ENCODE peak calls at places on chromosome 12, in four cellular contexts. One of them, this sample, is unnamed.

GRCh38 chr12:89988156-89988555 is 279.5 kb upstream of the ATP2B1 start:
- DNase-seq in A549: no peak
- DNase-seq in heart left ventricle: no peak
- DNase-seq in fibroblast of lung: peak
- DNase-seq in this sample: no peak

GRCh38 chr12:117361312-117361670 is at the start of gene NOS1:
- DNase-seq in A549: no peak
- DNase-seq in heart left ventricle: no peak
- DNase-seq in fibroblast of lung: no peak
- DNase-seq in this sample: no peak

GRCh38 chr12:9363145-9363544 is 154.9 kb upstream of the PZP start:
- DNase-seq in A549: no peak
- DNase-seq in heart left ventricle: no peak
- DNase-seq in fibroblast of lung: no peak
- DNase-seq in this sample: no peak

GRCh38 chr12:27064397-27065342 is 17.7 kb downstream of the C12orf71 start:
- DNase-seq in A549: no peak
- DNase-seq in heart left ventricle: no peak
- DNase-seq in fibroblast of lung: no peak
- DNase-seq in this sample: no peak

GRCh38 chr12:53221203-53222076 is 10.6 kb downstream of the RARG start:
- DNase-seq in A549: peak
- DNase-seq in heart left ventricle: peak
- DNase-seq in fibroblast of lung: peak
- DNase-seq in this sample: no peak

GRCh38 chr12:32116897-32117296 is 10.2 kb downstream of the BICD1 start:
- DNase-seq in A549: no peak
- DNase-seq in heart left ventricle: no peak
- DNase-seq in fibroblast of lung: peak
- DNase-seq in this sample: no peak

GRCh38 chr12:98352835-98353234 is 162.6 kb upstream of the TMPO start:
- DNase-seq in A549: peak
- DNase-seq in heart left ventricle: no peak
- DNase-seq in fibroblast of lung: no peak
- DNase-seq in this sample: no peak

GRCh38 chr12:89247962-89248361 is 104.3 kb downstream of the DUSP6 start:
- DNase-seq in A549: no peak
- DNase-seq in heart left ventricle: no peak
- DNase-seq in fibroblast of lung: no peak
- DNase-seq in this sample: no peak

GRCh38 chr12:132659146-132659545 is 28.0 kb downstream of the POLE start:
- DNase-seq in A549: no peak
- DNase-seq in heart left ventricle: no peak
- DNase-seq in fibroblast of lung: no peak
- DNase-seq in this sample: no peak

GRCh38 chr12:52235822-52236291 is 2.8 kb downstream of the KRT7 start:
- DNase-seq in A549: peak
- DNase-seq in heart left ventricle: no peak
- DNase-seq in fibroblast of lung: no peak
- DNase-seq in this sample: no peak

GRCh38 chr12:46590991-46591703 is 218.6 kb upstream of the SLC38A2 start:
- DNase-seq in A549: no peak
- DNase-seq in heart left ventricle: no peak
- DNase-seq in fibroblast of lung: no peak
- DNase-seq in this sample: no peak

GRCh38 chr12:113116875-113117274 is 18.7 kb downstream of the RASAL1 start:
- DNase-seq in A549: no peak
- DNase-seq in heart left ventricle: no peak
- DNase-seq in fibroblast of lung: no peak
- DNase-seq in this sample: no peak

GRCh38 chr12:111455448-111456320 is 50.0 kb downstream of the SH2B3 start:
- DNase-seq in A549: no peak
- DNase-seq in heart left ventricle: no peak
- DNase-seq in fibroblast of lung: peak
- DNase-seq in this sample: no peak

GRCh38 chr12:128662106-128662505 is 161.7 kb downstream of the SLC15A4 start:
- DNase-seq in A549: no peak
- DNase-seq in heart left ventricle: no peak
- DNase-seq in fibroblast of lung: no peak
- DNase-seq in this sample: no peak

GRCh38 chr12:52004042-52004648 is 2.6 kb upstream of the TAMALIN start:
- DNase-seq in A549: peak
- DNase-seq in heart left ventricle: peak
- DNase-seq in fibroblast of lung: peak
- DNase-seq in this sample: no peak

GRCh38 chr12:75738486-75738885 is 227.1 kb upstream of the KRR1 start:
- DNase-seq in A549: no peak
- DNase-seq in heart left ventricle: no peak
- DNase-seq in fibroblast of lung: no peak
- DNase-seq in this sample: no peak

GRCh38 chr12:92028039-92028709 is 117.5 kb downstream of the BTG1 start:
- DNase-seq in A549: no peak
- DNase-seq in heart left ventricle: no peak
- DNase-seq in fibroblast of lung: peak
- DNase-seq in this sample: no peak

GRCh38 chr12:107558816-107559382 is 126.7 kb upstream of the PWP1 start:
- DNase-seq in A549: no peak
- DNase-seq in heart left ventricle: no peak
- DNase-seq in fibroblast of lung: no peak
- DNase-seq in this sample: no peak

GRCh38 chr12:321606-322326 is 59.1 kb upstream of the SLC6A13 start:
- DNase-seq in A549: peak
- DNase-seq in heart left ventricle: no peak
- DNase-seq in fibroblast of lung: peak
- DNase-seq in this sample: no peak

GRCh38 chr12:130787445-130788410 is 51.3 kb downstream of the STX2 start:
- DNase-seq in A549: no peak
- DNase-seq in heart left ventricle: no peak
- DNase-seq in fibroblast of lung: peak
- DNase-seq in this sample: no peak

GRCh38 chr12:75443709-75444108 is 36.8 kb upstream of the GLIPR1 start:
- DNase-seq in A549: no peak
- DNase-seq in heart left ventricle: no peak
- DNase-seq in fibroblast of lung: peak
- DNase-seq in this sample: no peak

GRCh38 chr12:116146386-116146785 is 131.1 kb downstream of the MED13L start:
- DNase-seq in A549: no peak
- DNase-seq in heart left ventricle: no peak
- DNase-seq in fibroblast of lung: no peak
- DNase-seq in this sample: no peak

GRCh38 chr12:18261273-18261672 is at the start of gene PIK3C2G:
- DNase-seq in A549: no peak
- DNase-seq in heart left ventricle: no peak
- DNase-seq in fibroblast of lung: no peak
- DNase-seq in this sample: no peak

GRCh38 chr12:52020539-52021336 is 14.0 kb downstream of the TAMALIN start:
- DNase-seq in A549: peak
- DNase-seq in heart left ventricle: peak
- DNase-seq in fibroblast of lung: peak
- DNase-seq in this sample: no peak

GRCh38 chr12:57147641-57147944 is 174 bp upstream of the LRP1-AS start:
- DNase-seq in A549: no peak
- DNase-seq in heart left ventricle: peak
- DNase-seq in fibroblast of lung: peak
- DNase-seq in this sample: no peak

GRCh38 chr12:65594373-65594772 is 229.9 kb upstream of the HMGA2 start:
- DNase-seq in A549: no peak
- DNase-seq in heart left ventricle: no peak
- DNase-seq in fibroblast of lung: no peak
- DNase-seq in this sample: no peak

GRCh38 chr12:103667129-103667528 is 80.1 kb downstream of the STAB2 start:
- DNase-seq in A549: no peak
- DNase-seq in heart left ventricle: no peak
- DNase-seq in fibroblast of lung: no peak
- DNase-seq in this sample: no peak

GRCh38 chr12:34625116-34625515 is 602.8 kb downstream of the ALG10 start:
- DNase-seq in A549: peak
- DNase-seq in heart left ventricle: no peak
- DNase-seq in fibroblast of lung: no peak
- DNase-seq in this sample: no peak

GRCh38 chr12:24960222-24960855 is 11.4 kb upstream of the BCAT1 start:
- DNase-seq in A549: peak
- DNase-seq in heart left ventricle: no peak
- DNase-seq in fibroblast of lung: peak
- DNase-seq in this sample: no peak

GRCh38 chr12:69415471-69416275 is 54.5 kb upstream of the FRS2 start:
- DNase-seq in A549: peak
- DNase-seq in heart left ventricle: peak
- DNase-seq in fibroblast of lung: peak
- DNase-seq in this sample: peak

GRCh38 chr12:112374166-112374740 is 8.0 kb downstream of the HECTD4 start:
- DNase-seq in A549: no peak
- DNase-seq in heart left ventricle: no peak
- DNase-seq in fibroblast of lung: no peak
- DNase-seq in this sample: no peak

GRCh38 chr12:108390495-108391203 is 51.5 kb upstream of the CMKLR1 start:
- DNase-seq in A549: no peak
- DNase-seq in heart left ventricle: no peak
- DNase-seq in fibroblast of lung: no peak
- DNase-seq in this sample: no peak

GRCh38 chr12:43357141-43357540 is 194.9 kb downstream of the ADAMTS20 start:
- DNase-seq in A549: no peak
- DNase-seq in heart left ventricle: no peak
- DNase-seq in fibroblast of lung: peak
- DNase-seq in this sample: no peak

GRCh38 chr12:131905640-131906091 is 11.2 kb downstream of the ULK1 start:
- DNase-seq in A549: no peak
- DNase-seq in heart left ventricle: no peak
- DNase-seq in fibroblast of lung: no peak
- DNase-seq in this sample: no peak

GRCh38 chr12:116277393-116278258 is at the start of gene MED13L:
- DNase-seq in A549: peak
- DNase-seq in heart left ventricle: peak
- DNase-seq in fibroblast of lung: peak
- DNase-seq in this sample: peak

DNA sequence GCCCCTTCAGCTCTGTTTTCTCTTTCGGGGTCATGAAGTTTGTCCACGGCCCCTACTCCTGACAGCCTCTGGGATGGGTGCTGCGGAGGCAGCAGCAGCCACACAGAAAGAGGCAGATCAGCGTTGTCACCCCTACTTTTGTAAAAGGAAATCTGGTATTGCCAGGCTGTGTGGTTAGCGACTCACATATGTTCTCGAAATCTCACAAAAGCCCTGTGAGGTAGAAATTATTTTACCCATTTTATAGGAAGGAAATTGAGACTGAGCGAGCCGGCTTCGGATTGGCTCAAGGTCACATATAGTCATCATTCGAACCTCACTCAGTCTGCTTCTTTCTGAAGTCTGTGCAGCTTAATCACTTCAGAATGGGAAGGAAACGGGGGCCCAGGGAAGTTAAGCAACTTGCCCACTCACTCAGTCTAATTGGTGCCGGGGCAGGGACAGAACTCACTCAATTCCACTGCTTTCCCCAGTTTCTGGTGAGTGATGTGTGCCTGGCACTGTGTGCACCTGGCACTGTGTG is 1.1 kb upstream of the CKAP4 start:
- DNase-seq in A549: no peak
- DNase-seq in heart left ventricle: no peak
- DNase-seq in fibroblast of lung: peak
- DNase-seq in this sample: no peak
- H3K4me3 ChIP-seq in A549: peak
- H3K4me3 ChIP-seq in heart left ventricle: peak
- H3K4me3 ChIP-seq in fibroblast of lung: peak
- H3K4me3 ChIP-seq in this sample: peak

DNA sequence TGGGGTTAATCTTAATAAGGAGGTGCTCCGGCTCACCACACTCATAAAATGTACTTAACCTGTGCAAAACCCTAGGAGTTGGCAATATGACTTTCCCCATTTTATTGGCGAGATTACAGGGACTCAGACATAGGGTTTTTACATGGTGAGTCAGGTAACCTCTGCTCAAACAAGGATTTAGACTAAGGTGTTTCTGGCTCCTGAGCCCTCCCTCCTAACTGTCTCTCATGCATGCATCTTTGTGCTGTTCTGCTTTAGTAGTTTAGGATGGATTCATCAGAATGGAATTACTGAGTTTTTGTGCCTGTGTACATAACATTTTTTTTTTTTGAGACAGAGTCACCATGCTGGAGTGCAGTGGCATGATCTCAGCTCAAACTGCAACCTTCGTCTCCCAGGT is 993.3 kb upstream of the TMEM132C start:
- DNase-seq in A549: no peak
- DNase-seq in heart left ventricle: no peak
- DNase-seq in fibroblast of lung: no peak
- DNase-seq in this sample: no peak
- H3K4me3 ChIP-seq in A549: no peak
- H3K4me3 ChIP-seq in heart left ventricle: no peak
- H3K4me3 ChIP-seq in fibroblast of lung: no peak
- H3K4me3 ChIP-seq in this sample: no peak

DNA sequence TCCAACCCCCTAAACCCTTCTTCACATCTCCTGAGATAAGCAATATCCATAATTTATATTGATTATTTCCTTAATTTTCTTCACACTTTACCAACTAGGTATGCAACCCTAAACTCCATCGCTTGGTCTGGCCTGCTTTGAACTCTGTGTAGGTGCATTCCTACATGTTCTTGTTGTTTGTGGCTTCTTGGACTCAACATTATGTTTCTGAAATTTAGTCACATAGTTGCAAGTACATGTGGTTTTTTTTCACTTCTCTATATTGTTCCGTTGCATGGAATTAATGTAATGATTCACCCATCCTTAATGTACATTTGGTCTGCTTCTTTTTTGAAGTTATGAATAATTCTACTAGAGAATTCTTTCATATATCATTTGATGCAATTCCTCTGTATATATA is 1.6 kb upstream of the TAS2R30 start:
- DNase-seq in A549: no peak
- DNase-seq in heart left ventricle: no peak
- DNase-seq in fibroblast of lung: no peak
- DNase-seq in this sample: no peak
- H3K4me3 ChIP-seq in A549: no peak
- H3K4me3 ChIP-seq in heart left ventricle: no peak
- H3K4me3 ChIP-seq in fibroblast of lung: no peak
- H3K4me3 ChIP-seq in this sample: no peak

DNA sequence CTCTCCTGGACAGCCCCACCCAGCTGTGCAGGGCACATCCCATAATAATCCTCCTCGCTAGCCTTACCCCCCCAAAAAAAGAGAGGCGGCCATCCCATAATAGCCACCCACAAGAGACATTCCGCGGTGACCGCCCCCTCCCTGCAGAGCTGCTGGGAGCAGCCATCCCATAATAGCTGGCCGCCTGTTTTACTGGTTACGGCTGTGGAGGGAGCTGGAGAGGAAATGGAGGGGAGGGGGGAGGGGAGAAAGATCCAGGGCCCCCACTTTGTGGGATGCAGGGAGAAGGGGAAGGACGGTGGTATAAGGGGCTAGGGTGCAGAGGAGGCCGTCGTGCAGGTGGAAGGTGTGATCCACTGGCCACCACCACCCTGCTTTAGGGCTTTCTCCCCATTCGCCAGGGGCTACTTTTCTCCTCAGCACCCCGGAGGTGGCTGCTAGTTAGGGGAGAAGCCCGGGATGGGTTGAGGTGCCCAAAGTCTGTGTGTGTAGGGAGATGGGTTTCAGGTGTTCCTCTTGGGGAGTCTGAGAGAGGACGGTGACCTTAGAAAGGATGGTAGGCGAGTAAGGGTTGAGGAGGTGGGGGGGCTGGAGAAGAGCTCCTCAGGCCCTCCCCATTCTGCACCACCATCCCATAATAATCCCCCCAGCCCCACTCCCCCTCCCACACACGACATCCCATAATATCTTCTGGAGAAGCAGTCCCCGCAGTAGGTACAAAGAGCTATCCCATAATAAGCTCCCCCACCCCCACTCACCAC is 6.0 kb upstream of the CHD4 start:
- DNase-seq in A549: no peak
- DNase-seq in heart left ventricle: peak
- DNase-seq in fibroblast of lung: peak
- DNase-seq in this sample: no peak
- H3K4me3 ChIP-seq in A549: no peak
- H3K4me3 ChIP-seq in heart left ventricle: peak
- H3K4me3 ChIP-seq in fibroblast of lung: no peak
- H3K4me3 ChIP-seq in this sample: peak